ENCODE peak calls at places on chromosomes 3 and 15, in six cellular contexts. D is A673, R is colonic mucosa, M is psoas muscle, K is H9, Q is transverse colon. J is an unnamed sample.

GRCh38 chr3:129184396-129184656 is 630 bp upstream of the CNBP start:
- DNase-seq in K (no peak), M (peak; percentile 40), D (peak; percentile 49), Q (peak; percentile 26), R (peak; percentile 45), J (no peak)

GRCh38 chr3:79032686-79033318 is 735.0 kb downstream of the ROBO1 start:
- DNase-seq in M (no peak), D (peak; percentile 87), K (no peak), Q (no peak), R (no peak), J (no peak)

GRCh38 chr3:104631254-104631653 is 735.5 kb upstream of the ALCAM start:
- DNase-seq in M (no peak), Q (no peak), K (no peak), R (no peak), D (no peak), J (no peak)

GRCh38 chr3:123303976-123304560 is 102.3 kb downstream of the SEC22A start:
- DNase-seq in R (no peak), D (no peak), K (no peak), M (no peak), Q (no peak), J (no peak)

GRCh38 chr15:77506311-77507150 is 85.8 kb downstream of the HMG20A start:
- DNase-seq in K (no peak), R (peak; percentile 82), D (no peak), M (peak; percentile 65), Q (peak; percentile 53), J (peak; percentile 79)

GRCh38 chr15:95013379-95013778 is 782.0 kb downstream of the MCTP2 start:
- DNase-seq in K (no peak), M (no peak), Q (no peak), D (no peak), R (no peak), J (no peak)

GRCh38 chr15:60674704-60675405 is 195.9 kb upstream of the ICE2 start:
- DNase-seq in K (no peak), Q (no peak), D (no peak), M (no peak), R (no peak), J (no peak)

GRCh38 chr3:108590443-108590842 is 921 bp downstream of the DZIP3 start:
- DNase-seq in M (no peak), R (no peak), K (no peak), Q (no peak), D (peak; percentile 47), J (no peak)

GRCh38 chr3:168622795-168623194 is 527.1 kb upstream of the GOLIM4 start:
- DNase-seq in R (no peak), Q (no peak), D (no peak), K (no peak), M (no peak), J (no peak)

GRCh38 chr3:183430325-183430957 is 2.0 kb upstream of the MCF2L2 start:
- DNase-seq in R (no peak), D (no peak), K (no peak), M (no peak), Q (no peak), J (no peak)

GRCh38 chr15:37107754-37108724 is 7.7 kb upstream of the MEIS2 start:
- DNase-seq in D (no peak), R (no peak), Q (no peak), M (no peak), K (no peak), J (no peak)
- H3K27ac ChIP-seq in D (no peak overlapping the region), R (no peak overlapping the region), Q (peak overlapping the region; percentile 98), M (no peak overlapping the region), K (no peak overlapping the region), J (no peak overlapping the region)

DNA sequence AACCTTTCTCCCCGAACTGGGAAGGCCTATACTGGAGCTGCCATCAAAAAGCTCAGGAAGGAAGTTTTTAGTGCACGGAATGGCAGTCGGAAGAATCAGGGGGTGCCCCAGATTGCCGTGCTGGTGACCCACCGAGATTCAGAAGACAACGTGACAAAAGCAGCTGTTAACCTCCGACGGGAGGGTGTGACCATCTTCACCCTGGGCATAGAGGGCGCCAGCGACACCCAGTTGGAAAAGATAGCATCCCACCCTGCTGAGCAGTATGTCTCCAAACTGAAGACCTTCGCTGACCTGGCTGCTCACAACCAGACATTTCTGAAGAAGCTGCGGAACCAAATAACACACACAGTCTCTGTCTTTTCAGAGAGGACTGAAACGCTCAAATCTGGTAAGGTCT is 48.2 kb downstream of the COL6A6 start:
- DNase-seq in Q (no peak), M (no peak), R (no peak), D (no peak), K (no peak), J (no peak)
- TF ChIP-seq CTCF in Q (no peak), M (no peak), R (no peak), D (no peak), K (peak; percentile 20), J (no peak)

DNA sequence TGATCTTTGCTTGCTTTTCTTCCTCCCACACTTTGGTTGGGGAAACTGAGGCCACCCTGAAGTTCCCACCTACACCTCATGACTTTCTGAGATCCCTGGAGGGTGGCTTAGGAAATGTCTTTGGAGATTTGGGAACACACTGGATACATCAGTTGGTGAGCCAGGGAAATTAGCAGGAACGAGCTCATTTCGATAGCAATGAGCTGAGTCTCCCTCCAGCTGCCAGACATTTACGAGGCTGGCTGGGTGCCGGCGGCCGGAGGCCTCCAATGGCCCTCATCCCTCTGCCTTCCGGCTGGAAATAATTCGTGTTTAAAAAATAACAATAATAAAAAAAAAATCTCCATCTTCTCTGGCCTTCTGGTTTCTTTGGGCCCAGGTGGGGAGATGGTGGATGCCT is 38.8 kb downstream of the SMAD6 start:
- DNase-seq in R (peak; percentile 70), D (no peak), K (no peak), M (peak; percentile 55), Q (peak; percentile 72), J (no peak)
- H3K27ac ChIP-seq in R (no peak overlapping the region), D (no peak overlapping the region), K (no peak overlapping the region), M (no peak overlapping the region), Q (peak overlapping the region; percentile 49), J (no peak overlapping the region)

GRCh38 chr3:138051946-138052802 is 42.2 kb downstream of the CLDN18 start:
- DNase-seq in D (peak; percentile 53), M (no peak), R (peak; percentile 30), Q (no peak), K (peak; percentile 62), J (peak; percentile 48)
- TF ChIP-seq CTCF in D (peak; percentile 74), M (peak; percentile 53), R (peak; percentile 27), Q (peak; percentile 36), K (peak; percentile 81), J (peak; percentile 28)

GRCh38 chr15:50940506-50940905 is 32.0 kb downstream of the AP4E1 start:
- DNase-seq in M (no peak), D (peak; percentile 14), K (no peak), R (no peak), Q (no peak), J (no peak)
- H3K27ac ChIP-seq in M (no peak overlapping the region), D (no peak overlapping the region), K (no peak overlapping the region), R (no peak overlapping the region), Q (no peak overlapping the region), J (no peak overlapping the region)

GRCh38 chr15:89004726-89005030 is 83.6 kb upstream of the ABHD2 start:
- DNase-seq in K (no peak), Q (no peak), R (no peak), D (no peak), M (no peak), J (no peak)

GRCh38 chr15:89002830-89003229 is 85.4 kb upstream of the ABHD2 start:
- DNase-seq in D (no peak), K (no peak), Q (no peak), R (no peak), M (no peak), J (no peak)

GRCh38 chr15:89002281-89002761 is 85.9 kb upstream of the ABHD2 start:
- DNase-seq in K (no peak), R (no peak), Q (peak; percentile 47), D (no peak), M (no peak), J (no peak)

GRCh38 chr15:89007989-89008388 is 80.3 kb upstream of the ABHD2 start:
- DNase-seq in M (no peak), Q (no peak), D (no peak), R (no peak), K (no peak), J (no peak)

GRCh38 chr15:89003865-89004725 is 84.2 kb upstream of the ABHD2 start:
- DNase-seq in Q (no peak), D (peak; percentile 56), M (peak; percentile 26), R (peak; percentile 24), K (peak; percentile 82), J (no peak)
- TF ChIP-seq CTCF in Q (no peak), D (peak; percentile 58), M (peak; percentile 30), R (no peak), K (peak; percentile 74), J (no peak)

DNA sequence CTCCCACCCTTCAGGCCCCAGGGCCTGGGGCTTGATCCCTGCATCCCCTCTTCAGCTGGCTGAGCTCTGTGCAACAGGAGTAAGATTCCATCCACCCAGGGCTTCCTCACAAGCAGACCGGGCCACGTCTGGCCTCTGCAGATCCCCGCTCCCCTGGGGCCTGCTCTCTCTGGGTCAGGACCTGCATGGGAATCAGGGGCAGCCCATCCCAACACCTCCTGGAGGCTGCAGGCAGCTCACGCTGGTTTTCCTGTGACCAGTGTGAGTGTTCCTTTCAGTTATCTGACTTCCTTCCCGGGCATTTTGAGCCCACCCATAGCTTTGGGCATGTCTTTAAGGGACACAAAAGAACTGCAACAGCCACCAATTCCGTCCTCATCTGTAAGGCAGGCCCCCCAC is 16.3 kb downstream of the NUP210 start:
- DNase-seq in R (no peak), D (no peak), K (no peak), Q (no peak), M (no peak), J (no peak)
- H3K27ac ChIP-seq in R (no peak overlapping the region), D (no peak overlapping the region), K (no peak overlapping the region), Q (no peak overlapping the region), M (no peak overlapping the region), J (no peak overlapping the region)

DNA sequence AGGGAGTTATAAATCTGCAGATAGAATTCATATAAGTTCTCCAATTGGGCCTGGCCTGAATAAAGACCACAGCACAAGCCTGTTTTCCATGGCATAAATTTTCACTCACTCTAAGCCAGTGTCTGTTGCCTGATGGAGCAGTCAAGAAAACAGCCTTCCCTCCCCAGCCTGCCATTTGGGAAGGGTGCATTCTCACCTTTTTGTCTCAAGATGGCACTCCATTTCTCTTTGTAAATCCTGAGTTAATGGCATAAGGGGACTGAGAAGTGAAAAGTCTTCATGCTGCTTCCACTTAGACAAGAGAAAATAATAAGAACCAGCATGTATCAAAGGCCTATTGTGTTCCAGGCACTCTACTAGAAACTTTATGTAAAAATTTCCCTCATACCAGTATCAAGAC is 115.6 kb upstream of the MANF start:
- DNase-seq in R (no peak), Q (no peak), K (no peak), M (no peak), D (no peak), J (no peak)
- TF ChIP-seq CTCF in R (no peak), Q (no peak), K (no peak), M (no peak), D (no peak), J (no peak)

J was measured in lung.